ENCODE peak calls at places on chromosomes 3 and 15, in four cellular contexts. C is neuronal stem cell, M is IMR-90, X is trophoblast cell. W is an unnamed sample.

GRCh38 chr3:149462653-149463052 is 11.8 kb upstream of the TM4SF4 start:
- DNase-seq in M (peak; percentile 49), X (no peak), C (no peak), W (no peak)

GRCh38 chr15:91099616-91100560 is at the start of gene SV2B:
- DNase-seq in X (peak; percentile 50), C (peak; percentile 38), M (peak; percentile 42), W (peak; percentile 65)

GRCh38 chr15:74311734-74312444 is 55.6 kb downstream of the CYP11A1 start:
- DNase-seq in M (peak; percentile 8), C (no peak), X (peak; percentile 84), W (peak; percentile 66)

GRCh38 chr15:55407631-55407948 is 569 bp downstream of the CCPG1 start:
- DNase-seq in C (no peak), X (no peak), M (peak; percentile 23), W (no peak)

GRCh38 chr3:190617185-190617584 is 103.3 kb downstream of the IL1RAP start:
- DNase-seq in M (no peak), X (peak; percentile 66), C (peak; percentile 20), W (no peak)

GRCh38 chr15:87896926-87897325 is 359.6 kb downstream of the NTRK3 start:
- DNase-seq in C (no peak), X (no peak), M (no peak), W (no peak)

GRCh38 chr3:41711656-41712055 is 250.2 kb downstream of the ULK4 start:
- DNase-seq in C (no peak), X (no peak), M (peak; percentile 42), W (no peak)

GRCh38 chr3:102180291-102180931 is 254.4 kb upstream of the ZPLD1 start:
- DNase-seq in X (peak; percentile 98), M (peak; percentile 95), C (no peak), W (no peak)

GRCh38 chr3:143786229-143787199 is 61.8 kb downstream of the SLC9A9 start:
- DNase-seq in C (no peak), X (no peak), M (peak; percentile 17), W (no peak)

GRCh38 chr3:111979689-111980025 is 831 bp downstream of the ABHD10 start:
- DNase-seq in X (no peak), M (no peak), C (no peak), W (no peak)

DNA sequence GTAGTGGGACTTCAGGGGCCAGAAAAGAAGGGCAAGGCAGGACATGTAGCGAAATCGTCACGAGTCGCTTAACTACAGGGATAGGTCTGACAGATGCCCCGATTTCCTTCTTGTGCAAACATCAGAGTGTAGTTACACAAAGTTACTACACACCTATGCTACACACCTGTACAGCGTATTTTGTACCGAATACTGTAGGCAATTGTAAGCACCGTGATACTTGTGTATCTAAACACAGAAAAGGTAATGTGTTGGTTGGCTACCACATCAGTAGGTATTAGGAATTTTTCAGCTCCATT is 515 bp upstream of the MTHFS start:
- DNase-seq in C (no peak), X (no peak), M (no peak), W (no peak)
- H3K14ac ChIP-seq in C (no peak overlapping the region), X (peak overlapping the region; percentile 69), M (peak overlapping the region; percentile 34), W (peak overlapping the region; percentile 87)

DNA sequence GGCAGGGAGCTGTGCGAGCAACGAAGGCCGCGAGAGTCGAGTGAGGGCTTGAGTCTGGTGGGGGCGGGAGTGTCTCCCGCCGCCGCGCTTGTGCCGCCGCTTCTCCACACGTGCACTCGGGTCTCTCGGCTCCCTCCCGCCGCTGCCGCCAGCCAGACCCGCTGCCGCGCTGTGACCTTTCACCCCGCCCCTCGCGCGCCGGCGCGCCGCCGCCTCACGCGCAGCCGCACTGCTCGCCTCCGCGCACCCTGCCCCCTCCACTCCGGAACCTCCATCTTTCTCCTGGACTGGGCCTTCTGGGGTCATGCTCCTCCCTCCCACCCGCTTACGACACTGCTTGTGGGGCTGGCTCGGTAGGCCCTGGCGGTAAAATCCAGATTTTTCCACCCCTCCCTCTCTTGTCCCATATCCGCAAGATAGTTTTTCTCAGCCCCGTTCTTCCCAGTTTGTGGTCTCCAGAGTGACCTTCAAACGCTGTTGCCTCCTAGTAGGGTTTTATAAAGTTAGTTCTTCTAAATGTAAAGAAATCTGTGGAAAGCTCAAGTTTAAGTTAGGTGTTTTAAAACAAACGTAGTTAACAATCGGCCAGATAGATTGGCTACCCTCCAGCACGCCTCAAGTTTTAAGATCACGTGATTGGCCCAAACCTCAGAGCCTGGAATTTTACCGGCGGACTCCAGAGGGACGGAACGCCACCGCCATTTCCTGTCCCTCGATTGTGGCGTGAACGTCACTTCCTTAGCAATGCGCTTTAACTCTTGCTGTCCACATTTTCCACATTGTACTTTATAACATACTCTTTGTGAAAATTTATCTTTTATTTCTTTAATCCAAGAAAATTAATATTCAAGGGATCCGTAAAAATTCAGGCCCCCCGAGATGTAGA is at the start of gene NAA50:
- DNase-seq in M (peak; percentile 95), X (peak; percentile 98), C (peak; percentile 90), W (peak; percentile 94)
- H3K14ac ChIP-seq in M (peak within 1 kb of the TSS; percentile 93), X (peak within 1 kb of the TSS; percentile 94), C (peak within 1 kb of the TSS; percentile 25), W (peak within 1 kb of the TSS; percentile 86)

GRCh38 chr15:40472171-40472727 is 1.5 kb downstream of the CHST14 start:
- DNase-seq in X (no peak), M (no peak), C (no peak), W (no peak)
- H3K14ac ChIP-seq in X (no peak overlapping the region), M (peak overlapping the region; percentile 89), C (no peak overlapping the region), W (no peak overlapping the region)

GRCh38 chr3:136044980-136045745 is 79.6 kb downstream of the PPP2R3A start:
- DNase-seq in C (no peak), X (no peak), M (no peak), W (no peak)
- H3K14ac ChIP-seq in C (no peak overlapping the region), X (no peak overlapping the region), M (no peak overlapping the region), W (no peak overlapping the region)

GRCh38 chr3:30606301-30607031 is at the start of gene TGFBR2:
- DNase-seq in C (peak; percentile 66), X (peak; percentile 96), M (peak; percentile 99), W (peak; percentile 87)
- H3K14ac ChIP-seq in C (no peak within 1 kb of the TSS), X (peak within 1 kb of the TSS; percentile 91), M (peak within 1 kb of the TSS; percentile 89), W (peak within 1 kb of the TSS; percentile 69)

DNA sequence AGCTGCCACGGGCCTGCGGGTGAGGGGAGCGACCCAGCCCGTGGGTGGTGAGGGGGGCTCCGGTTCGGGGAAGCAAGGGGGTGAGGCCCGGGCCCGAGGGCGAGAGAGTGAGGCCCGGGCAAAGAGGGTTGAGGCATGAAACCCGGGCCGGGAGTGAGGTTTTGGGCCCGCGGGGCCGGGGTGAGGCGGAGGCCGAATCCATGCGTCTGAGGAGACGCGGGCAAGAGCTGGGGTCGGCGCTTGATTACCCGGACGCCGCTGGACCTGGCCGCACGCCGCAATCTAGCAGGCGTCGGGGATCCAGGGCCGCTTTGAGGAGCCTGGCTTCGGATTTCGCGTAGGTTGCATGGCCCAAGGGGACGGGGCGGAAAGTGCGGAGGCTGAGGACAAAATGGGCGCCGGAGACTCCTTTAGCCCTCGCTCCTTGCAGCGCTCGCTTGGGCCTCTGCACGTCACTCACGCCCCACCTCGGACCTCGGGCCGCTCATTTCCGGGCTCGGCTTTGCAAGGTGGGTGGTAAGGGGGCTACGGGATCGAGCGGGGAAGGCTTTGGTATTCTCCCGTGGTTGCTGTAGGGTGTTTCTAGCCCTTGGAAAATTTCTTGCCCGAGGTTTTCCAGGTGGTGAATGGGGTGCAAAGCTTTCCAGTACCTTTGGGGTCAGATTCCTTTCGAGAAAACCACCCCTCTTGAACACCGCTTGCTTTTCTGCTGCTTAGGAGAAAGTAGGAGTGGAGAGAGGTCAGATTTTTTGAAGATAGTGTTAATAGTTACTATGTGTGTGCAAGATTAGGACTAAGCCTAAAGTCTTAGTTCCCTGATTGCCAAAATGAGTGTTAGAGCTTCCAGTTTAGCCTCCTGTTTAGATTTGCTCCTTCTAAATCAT is 827 bp downstream of the SLC25A36 start:
- DNase-seq in M (peak; percentile 56), C (peak; percentile 76), X (peak; percentile 62), W (peak; percentile 75)
- H3K14ac ChIP-seq in M (peak overlapping the region; percentile 60), C (peak overlapping the region; percentile 71), X (peak overlapping the region; percentile 96), W (peak overlapping the region; percentile 77)

GRCh38 chr15:39921274-39921638 is 1.2 kb upstream of the GPR176 start:
- DNase-seq in M (no peak), X (no peak), C (no peak), W (no peak)

GRCh38 chr15:39919396-39919739 is 698 bp downstream of the GPR176 start:
- DNase-seq in X (peak; percentile 31), C (no peak), M (no peak), W (no peak)

GRCh38 chr15:39920510-39921273 is 626 bp upstream of the GPR176 start:
- DNase-seq in M (peak; percentile 84), X (peak; percentile 82), C (peak; percentile 63), W (peak; percentile 70)

GRCh38 chr15:39918688-39919385 is 1.2 kb downstream of the GPR176 start:
- DNase-seq in C (no peak), X (peak; percentile 80), M (peak; percentile 93), W (no peak)

GRCh38 chr15:39919740-39920509 is at the start of gene GPR176:
- DNase-seq in X (peak; percentile 63), C (peak; percentile 49), M (peak; percentile 84), W (peak; percentile 64)
- H3K14ac ChIP-seq in X (peak within 1 kb of the TSS; percentile 19), C (peak within 1 kb of the TSS; percentile 94), M (peak within 1 kb of the TSS; percentile 99), W (peak within 1 kb of the TSS; percentile 85)

DNA sequence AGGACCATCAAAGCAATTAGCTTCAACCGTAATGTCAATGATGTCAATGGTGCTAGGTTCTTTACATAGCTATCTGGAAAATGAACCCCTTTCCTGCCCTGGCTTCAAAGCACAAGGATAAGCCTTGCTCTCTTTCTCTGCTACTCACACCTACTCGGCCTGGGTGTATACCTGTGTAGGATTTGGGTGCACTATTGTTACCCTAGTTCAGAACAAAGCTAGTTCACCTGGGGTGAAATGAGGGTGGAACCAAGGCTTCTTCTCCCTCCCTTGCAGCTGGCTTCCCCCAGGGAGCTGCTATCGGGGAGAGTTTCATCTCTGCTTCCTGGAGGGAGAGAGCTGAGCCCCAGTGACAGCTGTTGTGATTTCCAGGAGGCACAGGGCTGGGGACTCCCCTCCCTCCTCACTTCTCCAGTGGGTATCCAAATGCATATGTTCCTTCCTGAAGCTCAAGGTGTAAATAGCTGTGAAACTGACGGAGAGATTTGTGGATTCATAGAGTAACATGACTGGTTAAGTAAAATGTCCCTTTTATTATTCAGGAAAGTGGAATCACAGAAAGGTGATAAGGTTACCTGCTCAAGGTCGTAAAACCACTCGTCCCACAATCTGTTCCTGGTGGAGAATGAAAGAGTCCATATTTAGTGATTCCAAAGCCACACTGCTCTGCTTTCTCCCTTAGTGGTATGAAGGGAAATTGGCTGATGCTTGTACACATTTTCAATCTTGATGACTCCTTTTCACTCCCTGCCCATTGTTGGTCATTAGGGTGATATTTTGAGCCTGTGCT is 11.8 kb upstream of the C3orf70 start:
- DNase-seq in M (no peak), C (no peak), X (no peak), W (no peak)
- H3K14ac ChIP-seq in M (no peak overlapping the region), C (no peak overlapping the region), X (no peak overlapping the region), W (no peak overlapping the region)

GRCh38 chr3:15326037-15326436 is 6.3 kb downstream of the SH3BP5 start:
- DNase-seq in M (no peak), C (no peak), X (peak; percentile 70), W (no peak)

GRCh38 chr3:15323063-15323462 is 9.3 kb downstream of the SH3BP5 start:
- DNase-seq in C (no peak), M (no peak), X (no peak), W (no peak)

GRCh38 chr3:15326673-15327072 is 5.7 kb downstream of the SH3BP5 start:
- DNase-seq in X (no peak), C (no peak), M (no peak), W (no peak)

GRCh38 chr3:15325228-15325627 is 7.2 kb downstream of the SH3BP5 start:
- DNase-seq in X (peak; percentile 78), M (peak; percentile 85), C (no peak), W (peak; percentile 56)

DNA sequence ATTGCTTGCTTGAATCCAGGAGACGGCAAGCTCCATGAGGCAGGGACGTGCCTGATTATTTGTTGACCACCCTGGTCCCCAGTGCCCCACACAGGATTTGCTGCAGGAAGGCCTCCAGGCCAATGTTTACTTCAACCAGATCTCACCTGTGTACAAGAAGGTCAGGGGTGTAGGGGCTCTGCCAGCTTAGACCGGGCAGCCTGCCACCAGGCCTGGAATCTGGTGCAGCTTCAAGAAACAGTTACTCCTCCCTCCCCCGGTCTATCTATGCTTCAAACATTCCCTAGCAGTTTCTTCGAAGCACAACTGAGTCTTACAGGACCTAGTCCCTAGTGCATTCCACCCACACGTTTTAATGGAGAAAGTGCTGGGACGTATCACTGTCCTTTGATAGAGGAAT is 8.1 kb downstream of the SH3BP5 start:
- DNase-seq in M (no peak), C (no peak), X (peak; percentile 45), W (no peak)
- H3K14ac ChIP-seq in M (no peak overlapping the region), C (no peak overlapping the region), X (peak overlapping the region; percentile 80), W (no peak overlapping the region)